ENCODE peak calls at places on chromosomes 12 and 14, in ten cellular contexts. N is type B pancreatic cell, R is GM12864, Z is endodermal cell, T is glutamatergic neuron, L is uterus, Q is dorsolateral prefrontal cortex, J is A549, W is right lobe of liver, K is H9. P is an unnamed sample.
A peak's percentile ranks its signal among the peaks of the same experiment; 100 is the strongest.

GRCh38 chr12:11545438-11546330 is 103.8 kb upstream of the ETV6 start:
- DNase-seq in L (no peak), R (peak; percentile 75), Z (no peak), J (no peak), N (no peak), K (no peak), W (no peak), Q (no peak), T (no peak), P (no peak)

GRCh38 chr14:22099942-22100763 is 426.5 kb upstream of the OR4E1 start:
- DNase-seq in Q (peak; percentile 54), Z (peak; percentile 90), N (no peak), J (peak; percentile 5), K (peak; percentile 85), R (peak; percentile 13), W (no peak), T (peak; percentile 54), L (peak; percentile 74), P (peak; percentile 72)

GRCh38 chr12:78038541-78038940 is 207.8 kb downstream of the NAV3 start:
- DNase-seq in T (no peak), Z (no peak), N (no peak), Q (no peak), W (no peak), J (no peak), L (no peak), K (no peak), R (no peak), P (no peak)

GRCh38 chr12:51777973-51778372 is 70.5 kb downstream of the FIGNL2 start:
- DNase-seq in L (no peak), J (no peak), Z (no peak), N (no peak), K (no peak), R (no peak), Q (no peak), T (no peak), W (peak; percentile 58), P (no peak)

GRCh38 chr12:108594-108993 is 42.0 kb downstream of the IQSEC3 start:
- DNase-seq in R (no peak), N (no peak), J (no peak), T (no peak), Q (peak; percentile 63), Z (no peak), K (no peak), L (no peak), W (peak; percentile 59), P (no peak)

GRCh38 chr14:90547968-90548367 is 151.1 kb downstream of the CALM1 start:
- DNase-seq in R (no peak), K (no peak), T (no peak), W (no peak), Q (no peak), L (no peak), J (no peak), Z (no peak), N (no peak), P (no peak)

GRCh38 chr12:12358528-12358927 is 1.6 kb downstream of the BORCS5 start:
- DNase-seq in Q (no peak), J (no peak), K (no peak), L (no peak), T (no peak), R (no peak), N (no peak), Z (no peak), W (no peak), P (no peak)

GRCh38 chr12:25935355-25936144 is 22.9 kb upstream of the RASSF8 start:
- DNase-seq in Q (no peak), N (no peak), W (no peak), J (no peak), R (no peak), K (no peak), Z (no peak), L (no peak), T (no peak), P (no peak)

GRCh38 chr12:132278421-132279183 is 50.8 kb downstream of the GALNT9 start:
- DNase-seq in K (no peak), T (no peak), J (no peak), R (no peak), Q (no peak), N (no peak), W (no peak), L (no peak), Z (no peak), P (no peak)

GRCh38 chr14:23829736-23830474 is 123.7 kb upstream of the DHRS4 start:
- DNase-seq in K (no peak), Z (no peak), T (no peak), L (no peak), R (no peak), W (no peak), N (no peak), Q (no peak), J (peak; percentile 77), P (no peak)

GRCh38 chr12:122080149-122081107 is 1.9 kb downstream of the MLXIP start:
- DNase-seq in W (peak; percentile 80), Z (peak; percentile 79), T (no peak), N (no peak), Q (no peak), R (no peak), L (peak; percentile 69), J (peak; percentile 41), K (no peak), P (no peak)

GRCh38 chr14:92513204-92513965 is at the start of gene RIN3:
- DNase-seq in R (no peak), L (peak; percentile 53), N (no peak), J (peak; percentile 46), T (peak; percentile 59), K (peak; percentile 72), Q (peak; percentile 33), W (peak; percentile 70), Z (peak; percentile 89), P (peak; percentile 72)

GRCh38 chr14:96162265-96162664 is 42.4 kb upstream of the BDKRB2 start:
- DNase-seq in N (no peak), Z (peak; percentile 18), R (no peak), L (no peak), J (no peak), K (peak; percentile 3), Q (no peak), T (no peak), W (no peak), P (no peak)

GRCh38 chr14:51022769-51023168 is 72.1 kb downstream of the TRIM9 start:
- DNase-seq in T (no peak), L (no peak), R (no peak), N (no peak), J (no peak), Q (peak; percentile 51), K (no peak), W (no peak), Z (no peak), P (no peak)

GRCh38 chr14:101464310-101464983 is 96.8 kb upstream of the DIO3 start:
- DNase-seq in R (no peak), J (no peak), K (no peak), Z (no peak), N (no peak), T (no peak), Q (peak; percentile 22), W (peak; percentile 15), L (no peak), P (no peak)

GRCh38 chr14:35666429-35667043 is 132.6 kb downstream of the INSM2 start:
- DNase-seq in T (no peak), W (no peak), J (no peak), K (no peak), Z (no peak), Q (no peak), L (no peak), R (no peak), N (no peak), P (no peak)

DNA sequence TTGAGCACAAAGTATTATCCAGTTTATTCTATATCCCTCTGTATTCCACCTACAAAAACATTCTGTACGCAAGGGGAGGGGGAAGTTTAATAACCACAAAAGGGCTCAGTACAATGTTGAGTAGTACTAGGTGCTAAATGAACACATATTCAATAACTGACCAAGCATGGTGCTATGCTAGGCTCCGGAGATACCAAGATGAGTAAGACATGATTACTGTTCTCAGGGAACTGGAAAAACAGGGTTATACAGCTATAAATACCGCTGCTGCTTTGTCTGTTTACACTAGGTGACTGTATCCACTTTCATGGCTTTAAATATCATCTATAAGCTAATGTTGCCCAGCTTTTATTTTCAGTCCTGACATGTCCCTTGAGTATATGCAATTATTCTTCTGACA is 135.8 kb downstream of the INSM2 start:
- DNase-seq in Q (no peak), L (no peak), K (no peak), J (no peak), R (no peak), W (no peak), T (no peak), Z (no peak), N (no peak), P (no peak)
- TF ChIP-seq CTCF in Q (no peak), L (no peak), K (no peak), J (no peak), R (no peak), W (no peak), T (no peak), Z (no peak), N (no peak), P (no peak)

DNA sequence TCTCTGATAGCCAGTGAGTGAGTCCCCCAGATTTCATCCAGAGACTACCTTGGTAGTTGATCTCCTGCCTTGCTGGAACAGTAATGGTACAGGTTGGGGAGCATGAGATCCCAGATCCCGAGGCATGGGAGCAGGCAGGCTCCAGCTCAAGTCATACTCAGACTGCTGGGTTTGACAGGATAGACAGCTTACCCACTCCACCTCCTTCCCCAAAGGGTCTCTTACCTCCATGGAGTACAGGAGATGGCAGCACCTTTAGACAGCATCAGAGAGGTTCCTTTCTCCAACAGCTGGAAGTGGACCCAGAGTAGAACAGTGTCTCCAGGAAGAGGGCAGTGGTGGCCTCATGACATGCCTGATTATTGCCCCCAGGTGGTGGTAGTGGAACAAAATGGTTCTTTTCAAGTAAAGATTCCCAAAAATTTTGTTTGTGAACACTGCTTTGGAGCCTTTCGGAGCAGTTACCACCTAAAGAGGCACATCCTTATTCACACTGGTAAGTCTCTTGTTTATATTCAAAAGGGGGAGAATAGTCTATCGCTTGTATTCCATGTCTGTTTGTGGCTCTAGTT is 4.9 kb upstream of the CSAD start:
- DNase-seq in T (no peak), J (no peak), W (no peak), N (no peak), K (no peak), R (no peak), Z (peak; percentile 47), Q (no peak), L (no peak), P (no peak)
- TF ChIP-seq CTCF in T (no peak), J (peak; percentile 10), W (peak; percentile 12), N (no peak), K (peak; percentile 16), R (no peak), Z (peak; percentile 54), Q (no peak), L (no peak), P (no peak)

GRCh38 chr12:118034429-118035193 is 18.1 kb downstream of the RFC5 start:
- DNase-seq in R (no peak), N (no peak), K (peak; percentile 55), Q (no peak), Z (peak; percentile 80), J (no peak), L (no peak), T (no peak), W (no peak), P (peak; percentile 11)
- TF ChIP-seq CTCF in R (no peak), N (peak; percentile 59), K (peak; percentile 54), Q (peak; percentile 24), Z (peak; percentile 57), J (peak; percentile 61), L (no peak), T (peak; percentile 26), W (peak; percentile 49), P (no peak)

DNA sequence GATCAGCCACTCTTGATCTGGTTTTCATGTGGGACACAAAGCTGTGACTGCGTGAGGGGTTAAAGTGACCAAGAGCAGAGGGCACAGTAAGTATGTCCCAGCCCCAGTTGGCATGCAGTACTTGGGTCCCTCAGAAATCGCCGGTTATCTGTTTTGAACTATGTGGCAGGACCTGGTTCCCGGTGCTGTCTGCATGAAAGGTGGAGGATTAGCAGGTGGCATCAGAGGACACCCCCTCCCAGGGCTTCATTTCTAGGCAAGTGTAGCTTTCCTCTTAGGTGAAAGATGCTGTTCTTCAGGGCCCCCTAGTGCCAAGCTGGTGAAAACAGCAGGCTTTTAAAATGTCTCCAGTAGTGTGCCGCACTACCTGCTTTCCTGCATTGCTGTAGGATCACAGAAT is 57.1 kb downstream of the ATG14 start:
- DNase-seq in N (no peak), K (peak; percentile 76), W (no peak), T (peak; percentile 31), Q (peak; percentile 59), J (peak; percentile 44), Z (peak; percentile 87), L (peak; percentile 17), R (no peak), P (peak; percentile 42)
- TF ChIP-seq CTCF in N (peak; percentile 70), K (peak; percentile 79), W (peak; percentile 55), T (peak; percentile 40), Q (peak; percentile 76), J (peak; percentile 59), Z (peak; percentile 83), L (no peak), R (peak; percentile 77), P (no peak)